ENCODE peak calls at places on chromosome 19, in seven cellular contexts. Q is IMR-90, E is trophoblast cell, J is mesendoderm, B is neuronal stem cell, V is mesenchymal stem cell, M is H1. Y is an unnamed sample.

GRCh38 chr19:46783670-46784069 is 4.7 kb downstream of the SLC1A5 start:
- DNase-seq in Q (no peak), E (no peak), J (no peak), B (no peak), V (no peak), M (no peak), Y (no peak)

GRCh38 chr19:6062274-6062673 is 48.0 kb downstream of the RFX2 start:
- DNase-seq in Q (no peak), E (peak), J (no peak), B (no peak), V (no peak), M (no peak), Y (no peak)

GRCh38 chr19:19067276-19068072 is 3.7 kb downstream of the SLC25A42 start:
- DNase-seq in Q (no peak), E (no peak), J (no peak), B (no peak), V (no peak), M (no peak), Y (no peak)

GRCh38 chr19:42088471-42089190 is 12.7 kb downstream of the ZNF574 start:
- DNase-seq in Q (peak), E (no peak), J (no peak), B (no peak), V (peak), M (no peak), Y (no peak)

GRCh38 chr19:47729468-47729798 is 15.9 kb upstream of the NOP53 start:
- DNase-seq in Q (peak), E (peak), J (peak), B (no peak), V (peak), M (no peak), Y (peak)

GRCh38 chr19:10562609-10563008 is 3.2 kb downstream of the KRI1 start:
- DNase-seq in Q (no peak), E (no peak), J (no peak), B (no peak), V (no peak), M (no peak), Y (no peak)

GRCh38 chr19:39918183-39918651 is 16.2 kb downstream of the FCGBP start:
- DNase-seq in Q (no peak), E (no peak), J (no peak), B (no peak), V (no peak), M (no peak), Y (no peak)

GRCh38 chr19:17519967-17520366 is 8.5 kb downstream of the PGLS start:
- DNase-seq in Q (no peak), E (no peak), J (no peak), B (no peak), V (no peak), M (no peak), Y (no peak)

GRCh38 chr19:10654610-10655456 is 687 bp downstream of the ILF3 start:
- DNase-seq in Q (no peak), E (peak), J (peak), B (peak), V (peak), M (peak), Y (peak)

GRCh38 chr19:10681658-10682057 is 19.6 kb upstream of the QTRT1 start:
- DNase-seq in Q (no peak), E (no peak), J (no peak), B (no peak), V (no peak), M (no peak), Y (no peak)

GRCh38 chr19:41843371-41843770 is 1.1 kb downstream of the LYPD4 start:
- DNase-seq in Q (no peak), E (no peak), J (no peak), B (no peak), V (no peak), M (no peak), Y (no peak)

GRCh38 chr19:18234194-18234593 is 8.0 kb upstream of the PDE4C start:
- DNase-seq in Q (no peak), E (no peak), J (no peak), B (no peak), V (no peak), M (no peak), Y (no peak)

GRCh38 chr19:45075215-45076028 is 856 bp downstream of the ZNF296 start:
- DNase-seq in Q (no peak), E (peak), J (peak), B (no peak), V (no peak), M (no peak), Y (peak)

GRCh38 chr19:55494172-55494761 is 6.0 kb downstream of the SSC5D start:
- DNase-seq in Q (peak), E (no peak), J (no peak), B (no peak), V (no peak), M (no peak), Y (no peak)

GRCh38 chr19:374183-374885 is 29.7 kb upstream of the MIER2 start:
- DNase-seq in Q (no peak), E (no peak), J (no peak), B (no peak), V (no peak), M (no peak), Y (no peak)

GRCh38 chr19:56348289-56348877 is 33.7 kb upstream of the ZSCAN5A start:
- DNase-seq in Q (no peak), E (peak), J (peak), B (no peak), V (peak), M (no peak), Y (no peak)

GRCh38 chr19:11019824-11020223 is 59.0 kb downstream of the SMARCA4 start:
- DNase-seq in Q (no peak), E (peak), J (no peak), B (no peak), V (no peak), M (no peak), Y (no peak)

GRCh38 chr19:47713046-47714021 is at the start of gene EHD2:
- DNase-seq in Q (peak), E (peak), J (peak), B (no peak), V (peak), M (no peak), Y (peak)

GRCh38 chr19:20256606-20257005 is 89.6 kb downstream of the ZNF486 start:
- DNase-seq in Q (no peak), E (no peak), J (no peak), B (no peak), V (no peak), M (no peak), Y (no peak)

GRCh38 chr19:56148096-56148495 is 7.0 kb downstream of the ZNF444 start:
- DNase-seq in Q (no peak), E (no peak), J (no peak), B (no peak), V (no peak), M (no peak), Y (no peak)

GRCh38 chr19:50293263-50294004 is 35.7 kb downstream of the KCNC3 start:
- DNase-seq in Q (no peak), E (no peak), J (no peak), B (no peak), V (no peak), M (no peak), Y (peak)

GRCh38 chr19:11445141-11445540 is 9.7 kb downstream of the PRKCSH start:
- DNase-seq in Q (no peak), E (no peak), J (no peak), B (no peak), V (no peak), M (no peak), Y (no peak)

GRCh38 chr19:57351867-57352266 is 796 bp downstream of the ZNF304 start:
- DNase-seq in Q (peak), E (no peak), J (peak), B (no peak), V (peak), M (no peak), Y (no peak)

GRCh38 chr19:57350877-57351805 is at the start of gene ZNF304:
- DNase-seq in Q (peak), E (peak), J (peak), B (peak), V (peak), M (peak), Y (peak)

GRCh38 chr19:57357406-57357805 is 5.9 kb upstream of the TRAPPC2B start:
- DNase-seq in Q (no peak), E (no peak), J (no peak), B (no peak), V (no peak), M (no peak), Y (no peak)

GRCh38 chr19:57359300-57359699 is 4.1 kb upstream of the TRAPPC2B start:
- DNase-seq in Q (no peak), E (no peak), J (no peak), B (no peak), V (no peak), M (no peak), Y (no peak)

DNA sequence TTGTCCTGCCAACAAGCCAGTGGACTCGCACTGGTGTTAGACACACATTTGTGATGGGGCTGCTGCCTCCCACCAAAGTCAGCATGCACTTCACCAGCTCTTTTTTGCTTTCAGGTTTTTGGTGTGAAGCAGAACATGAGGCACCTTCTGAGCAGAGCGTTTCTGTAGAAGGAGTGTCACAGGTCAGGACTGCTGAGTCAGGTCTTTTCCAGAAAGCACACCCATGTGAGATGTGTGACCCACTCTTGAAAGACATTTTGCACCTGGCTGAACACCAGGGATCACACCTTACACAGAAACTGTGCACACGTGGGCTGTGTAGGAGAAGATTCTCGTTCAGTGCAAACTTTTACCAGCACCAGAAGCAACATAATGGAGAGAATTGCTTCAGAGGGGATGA is 4.8 kb downstream of the ZNF304 start:
- DNase-seq in Q (no peak), E (no peak), J (no peak), B (no peak), V (no peak), M (no peak), Y (no peak)
- H2BK5ac ChIP-seq in Q (no peak), E (no peak), J (no peak), B (no peak), V (no peak), M (no peak), Y (no peak)

GRCh38 chr19:3818479-3818878 is 32.3 kb upstream of the MATK start:
- DNase-seq in Q (peak), E (peak), J (no peak), B (no peak), V (peak), M (no peak), Y (no peak)
- H2BK5ac ChIP-seq in Q (no peak), E (no peak), J (no peak), B (no peak), V (no peak), M (no peak), Y (no peak)

GRCh38 chr19:33312065-33312464 is 9.7 kb upstream of the CEBPA start:
- DNase-seq in Q (no peak), E (no peak), J (no peak), B (no peak), V (no peak), M (no peak), Y (no peak)
- H2BK5ac ChIP-seq in Q (no peak), E (no peak), J (no peak), B (no peak), V (no peak), M (no peak), Y (no peak)

GRCh38 chr19:49161987-49162386 is 4.4 kb downstream of the TRPM4 start:
- DNase-seq in Q (peak), E (no peak), J (no peak), B (no peak), V (no peak), M (no peak), Y (no peak)

GRCh38 chr19:49168421-49168820 is 10.8 kb downstream of the TRPM4 start:
- DNase-seq in Q (no peak), E (no peak), J (no peak), B (no peak), V (no peak), M (no peak), Y (no peak)

GRCh38 chr19:49165111-49165750 is 7.6 kb downstream of the TRPM4 start:
- DNase-seq in Q (no peak), E (no peak), J (no peak), B (no peak), V (no peak), M (no peak), Y (no peak)

GRCh38 chr19:49167857-49168409 is 10.3 kb downstream of the TRPM4 start:
- DNase-seq in Q (no peak), E (no peak), J (no peak), B (no peak), V (no peak), M (no peak), Y (no peak)

GRCh38 chr19:49165865-49166301 is 8.3 kb downstream of the TRPM4 start:
- DNase-seq in Q (no peak), E (no peak), J (no peak), B (no peak), V (no peak), M (no peak), Y (peak)
- H2BK5ac ChIP-seq in Q (no peak), E (no peak), J (no peak), B (peak), V (no peak), M (no peak), Y (no peak)

GRCh38 chr19:34457446-34457845 is 24.1 kb upstream of the WTIP start:
- DNase-seq in Q (no peak), E (peak), J (no peak), B (no peak), V (no peak), M (no peak), Y (no peak)

GRCh38 chr19:34461375-34462100 is 20.0 kb upstream of the WTIP start:
- DNase-seq in Q (peak), E (no peak), J (no peak), B (no peak), V (no peak), M (no peak), Y (no peak)

GRCh38 chr19:34454685-34455084 is 26.5 kb downstream of the UBA2 start:
- DNase-seq in Q (no peak), E (no peak), J (no peak), B (no peak), V (no peak), M (no peak), Y (no peak)

DNA sequence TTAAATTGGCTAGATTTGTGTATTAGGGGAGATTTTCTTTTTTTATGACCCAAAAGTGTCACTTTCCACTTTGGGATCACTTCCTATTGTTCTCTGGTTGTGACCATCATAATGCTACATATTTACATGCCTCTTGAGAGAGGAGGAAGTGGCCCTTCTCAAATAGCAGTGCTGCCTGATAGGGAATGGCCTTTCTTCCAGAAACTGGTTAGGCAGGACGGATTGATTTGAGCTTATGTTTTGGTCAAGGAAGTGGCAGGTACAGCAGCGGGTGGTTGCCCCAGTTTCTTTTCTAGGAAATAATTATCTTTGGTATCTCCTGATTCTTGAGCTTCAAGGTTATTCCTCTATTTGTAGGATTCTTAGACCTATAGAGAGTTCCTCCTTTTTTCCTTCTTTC is 21.9 kb upstream of the WTIP start:
- DNase-seq in Q (no peak), E (peak), J (no peak), B (no peak), V (no peak), M (no peak), Y (no peak)
- H2BK5ac ChIP-seq in Q (no peak), E (no peak), J (no peak), B (no peak), V (no peak), M (no peak), Y (no peak)

GRCh38 chr19:43976732-43977131 is 7.3 kb upstream of the ZNF155 start:
- DNase-seq in Q (no peak), E (no peak), J (no peak), B (no peak), V (no peak), M (no peak), Y (no peak)
- H2BK5ac ChIP-seq in Q (no peak), E (no peak), J (no peak), B (no peak), V (no peak), M (no peak), Y (no peak)

DNA sequence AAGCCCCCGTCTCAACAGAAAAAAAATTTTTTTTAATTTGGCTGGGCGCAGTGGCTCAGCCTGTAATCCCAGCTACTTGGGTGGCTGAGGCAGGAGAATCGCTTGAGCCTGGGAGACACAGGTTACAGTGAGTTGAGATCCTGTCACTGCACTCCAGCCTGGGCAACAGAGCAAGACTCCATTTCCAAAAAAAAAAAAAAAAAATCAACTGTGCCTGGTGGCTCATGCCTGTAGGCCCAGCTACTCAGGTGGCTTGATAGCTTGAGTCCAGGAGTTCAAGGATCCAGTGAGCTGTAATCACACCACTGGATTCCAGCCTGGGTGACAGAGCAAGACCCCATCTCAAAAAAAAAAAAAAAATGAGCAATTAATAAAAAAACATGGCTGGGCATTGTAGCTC is 1.3 kb upstream of the DOHH start:
- DNase-seq in Q (no peak), E (no peak), J (no peak), B (no peak), V (no peak), M (no peak), Y (no peak)
- H2BK5ac ChIP-seq in Q (no peak), E (no peak), J (no peak), B (no peak), V (no peak), M (no peak), Y (no peak)

GRCh38 chr19:31328238-31328637 is 21.0 kb downstream of the TSHZ3 start:
- DNase-seq in Q (no peak), E (no peak), J (no peak), B (no peak), V (no peak), M (no peak), Y (no peak)
- H2BK5ac ChIP-seq in Q (no peak), E (no peak), J (no peak), B (no peak), V (no peak), M (peak), Y (no peak)

GRCh38 chr19:37992761-37993160 is 85.8 kb downstream of the SIPA1L3 start:
- DNase-seq in Q (no peak), E (no peak), J (no peak), B (no peak), V (no peak), M (no peak), Y (no peak)
- H2BK5ac ChIP-seq in Q (peak), E (no peak), J (no peak), B (no peak), V (no peak), M (no peak), Y (no peak)

DNA sequence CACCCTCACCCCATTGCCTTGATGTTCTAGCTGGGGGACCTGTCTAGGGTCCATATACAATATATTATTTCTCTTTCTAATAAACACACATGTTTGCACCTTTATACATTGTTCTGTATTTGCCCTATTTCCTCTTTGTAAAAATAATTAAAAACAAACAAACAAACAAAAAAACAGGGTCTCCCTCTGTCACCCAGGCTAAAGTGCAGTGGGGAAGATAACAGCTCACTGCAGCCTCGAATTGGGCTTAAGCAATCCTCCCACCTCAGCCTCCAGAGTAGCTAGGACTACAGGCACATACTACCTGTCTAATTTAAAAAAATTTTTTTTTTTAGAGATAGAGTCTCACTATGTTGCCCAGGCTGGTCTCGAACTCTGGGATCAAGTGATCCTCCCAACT is 5.9 kb upstream of the FBN3 start:
- DNase-seq in Q (no peak), E (no peak), J (no peak), B (no peak), V (no peak), M (no peak), Y (no peak)
- H2BK5ac ChIP-seq in Q (no peak), E (no peak), J (no peak), B (no peak), V (no peak), M (no peak), Y (no peak)